ENCODE peak calls at places on chromosomes 16 and 17, in eight cellular contexts. C is tibial nerve; P is CD8-positive, alpha-beta memory T cell; E is CD4-positive, alpha-beta memory T cell; X is mesenchymal stem cell; T is upper lobe of right lung; H is right atrium auricular region; D is CD8-positive, alpha-beta T cell. I is an unnamed sample.
A peak's percentile ranks its signal among the peaks of the same experiment; 100 is the strongest.

GRCh38 chr17:10729334-10730193 is at the start of gene TMEM220:
- DNase-seq in C (peak; percentile 64), P (peak; percentile 9), E (peak; percentile 20), X (peak; percentile 82), T (peak; percentile 92), H (peak; percentile 85), D (no peak), I (peak; percentile 78)

GRCh38 chr16:78065344-78065743 is 34.1 kb upstream of the WWOX start:
- DNase-seq in C (no peak), P (no peak), E (no peak), X (no peak), T (no peak), H (no peak), D (no peak), I (no peak)

GRCh38 chr17:75856062-75856681 is 1.0 kb upstream of the WBP2 start:
- DNase-seq in C (peak; percentile 26), P (no peak), E (no peak), X (peak; percentile 67), T (no peak), H (no peak), D (no peak), I (no peak)

GRCh38 chr17:81867123-81867951 is 3.8 kb downstream of the ARHGDIA start:
- DNase-seq in C (no peak), P (no peak), E (no peak), X (peak; percentile 75), T (no peak), H (no peak), D (no peak), I (no peak)

GRCh38 chr16:54287018-54287757 is 601 bp upstream of the IRX3 start:
- DNase-seq in C (no peak), P (no peak), E (no peak), X (no peak), T (peak; percentile 77), H (no peak), D (no peak), I (no peak)

GRCh38 chr17:7260601-7261376 is 1.5 kb downstream of the CLDN7 start:
- DNase-seq in C (no peak), P (peak; percentile 33), E (no peak), X (no peak), T (peak; percentile 93), H (no peak), D (no peak), I (no peak)

GRCh38 chr16:72934661-72935403 is 113.1 kb downstream of the ZFHX3 start:
- DNase-seq in C (peak; percentile 69), P (no peak), E (no peak), X (peak; percentile 79), T (no peak), H (no peak), D (no peak), I (no peak)

GRCh38 chr17:17518019-17518418 is 21.8 kb upstream of the RASD1 start:
- DNase-seq in C (no peak), P (no peak), E (no peak), X (no peak), T (no peak), H (no peak), D (no peak), I (no peak)

GRCh38 chr16:81198635-81199034 is 39.9 kb upstream of the BCO1 start:
- DNase-seq in C (no peak), P (no peak), E (no peak), X (peak; percentile 19), T (no peak), H (no peak), D (no peak), I (no peak)

GRCh38 chr17:68943123-68943811 is 11.9 kb downstream of the ABCA8 start:
- DNase-seq in C (no peak), P (no peak), E (no peak), X (no peak), T (no peak), H (no peak), D (no peak), I (no peak)
- H3K4me1 ChIP-seq in C (peaks cover 7% of the 10 kb centered on the region), P (no peaks in the 10 kb centered on the region), E (no peaks in the 10 kb centered on the region), X (no peaks in the 10 kb centered on the region), T (no peaks in the 10 kb centered on the region), H (peaks cover 6% of the 10 kb centered on the region), D (no peaks in the 10 kb centered on the region), I (no peaks in the 10 kb centered on the region)

DNA sequence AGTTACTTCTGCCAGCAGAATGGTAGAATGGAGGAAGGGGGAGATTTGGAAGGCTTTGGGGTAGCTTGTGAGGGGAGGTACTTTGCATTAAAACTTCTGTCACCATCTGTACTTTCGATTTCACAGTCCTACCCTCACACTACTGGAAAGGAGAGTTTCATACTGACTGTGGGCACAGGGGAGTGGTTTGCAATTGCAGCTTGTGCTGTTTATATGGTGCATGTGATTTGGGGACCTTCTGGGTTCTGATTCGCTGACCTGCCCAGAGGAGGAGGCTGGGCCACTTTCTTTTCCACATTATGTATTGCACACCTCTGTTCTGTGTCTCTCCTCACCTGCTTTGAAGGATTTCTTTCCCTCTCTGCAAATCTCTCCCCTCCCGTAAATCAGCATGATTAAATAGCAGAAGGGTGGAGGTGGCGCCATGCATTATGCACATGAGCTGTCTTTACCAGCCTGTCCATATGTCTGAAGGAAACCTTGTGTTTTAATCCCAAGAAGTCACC is 90.8 kb downstream of the RBFOX1 start:
- DNase-seq in C (no peak), P (no peak), E (no peak), X (no peak), T (no peak), H (no peak), D (no peak), I (no peak)
- H3K4me1 ChIP-seq in C (no peaks in the 10 kb centered on the region), P (no peaks in the 10 kb centered on the region), E (no peaks in the 10 kb centered on the region), X (no peaks in the 10 kb centered on the region), T (no peaks in the 10 kb centered on the region), H (no peaks in the 10 kb centered on the region), D (no peaks in the 10 kb centered on the region), I (peaks cover 57% of the 10 kb centered on the region)

DNA sequence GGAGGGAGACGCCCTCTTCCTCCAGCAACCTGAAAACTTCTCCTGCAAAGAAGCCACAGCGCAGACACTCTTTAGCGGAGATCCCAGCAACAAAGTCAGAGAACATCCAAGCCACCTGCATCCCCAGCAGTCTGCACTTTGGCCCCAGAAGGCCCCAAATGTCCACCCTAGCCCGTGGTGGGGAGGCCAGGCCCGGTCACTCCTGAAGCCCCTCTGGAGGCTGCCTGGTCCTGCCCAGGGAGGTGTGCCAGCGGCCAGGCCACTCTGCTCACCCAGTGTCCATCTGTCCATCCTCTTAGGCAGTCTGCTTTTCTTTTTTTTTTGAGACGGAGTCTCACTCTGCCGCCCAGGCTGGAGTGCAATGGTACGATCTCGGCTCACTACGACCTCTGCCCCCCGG is 5.4 kb downstream of the HAGHL start:
- DNase-seq in C (no peak), P (no peak), E (no peak), X (no peak), T (no peak), H (no peak), D (no peak), I (no peak)
- H3K4me1 ChIP-seq in C (peaks cover 17% of the 10 kb centered on the region), P (no peaks in the 10 kb centered on the region), E (peaks cover 4% of the 10 kb centered on the region), X (peaks cover 22% of the 10 kb centered on the region), T (peaks cover 15% of the 10 kb centered on the region), H (peaks cover 18% of the 10 kb centered on the region), D (peaks cover 5% of the 10 kb centered on the region), I (peaks cover 8% of the 10 kb centered on the region)

GRCh38 chr17:38602862-38603785 is 2.6 kb downstream of the SRCIN1 start:
- DNase-seq in C (no peak), P (no peak), E (no peak), X (no peak), T (no peak), H (no peak), D (no peak), I (no peak)
- H3K4me1 ChIP-seq in C (peaks cover 9% of the 10 kb centered on the region), P (peaks cover 9% of the 10 kb centered on the region), E (peaks cover 13% of the 10 kb centered on the region), X (peaks cover 12% of the 10 kb centered on the region), T (peaks cover 6% of the 10 kb centered on the region), H (peaks cover 36% of the 10 kb centered on the region), D (peaks cover 20% of the 10 kb centered on the region), I (peaks cover 10% of the 10 kb centered on the region)

GRCh38 chr17:40333781-40334453 is 24.9 kb downstream of the RARA start:
- DNase-seq in C (no peak), P (no peak), E (no peak), X (no peak), T (no peak), H (no peak), D (no peak), I (no peak)
- H3K4me1 ChIP-seq in C (peaks cover 91% of the 10 kb centered on the region), P (peaks cover 75% of the 10 kb centered on the region), E (peaks cover 83% of the 10 kb centered on the region), X (peaks cover 38% of the 10 kb centered on the region), T (peaks cover 98% of the 10 kb centered on the region), H (peaks cover 99% of the 10 kb centered on the region), D (peaks cover 78% of the 10 kb centered on the region), I (peaks cover 95% of the 10 kb centered on the region)

I was measured in gastrocnemius medialis.